ENCODE peak calls at places on chromosomes 6 and 20, in six cellular contexts. R is hypothalamus; H is stimulated activated naive B cell treated with anti-CD40 and anti-IgM and Interleukin-4, amounts not matched to agents 10 μg/mL and 1 μg/mL and 100 μg/mL, for 72 hours; L is H54; O is activated CD8-positive, alpha-beta memory T cell treated with anti-CD3 and anti-CD28 coated beads, Interleukin-2, amount 50 U/mL, for 4 hours; U is amygdala. M is an unnamed sample.

GRCh38 chr6:1621328-1621701 is 11.6 kb downstream of the FOXC1 start:
- DNase-seq in R (no peak), H (no peak), L (no peak), O (no peak), U (no peak), M (peak; percentile 57)

GRCh38 chr6:168097621-168098430 is 18.8 kb upstream of the FRMD1 start:
- DNase-seq in R (no peak), H (no peak), L (no peak), O (no peak), U (no peak), M (no peak)

GRCh38 chr6:37489697-37490336 is 9.9 kb downstream of the CCDC167 start:
- DNase-seq in R (no peak), H (no peak), L (no peak), O (peak; percentile 37), U (no peak), M (peak; percentile 66)

GRCh38 chr6:98094696-98095095 is 739.7 kb upstream of the POU3F2 start:
- DNase-seq in R (no peak), H (no peak), L (no peak), O (no peak), U (no peak), M (no peak)

GRCh38 chr20:58524814-58525213 is 9.6 kb upstream of the APCDD1L start:
- DNase-seq in R (no peak), H (no peak), L (peak; percentile 84), O (no peak), U (no peak), M (no peak)

GRCh38 chr6:37878150-37878710 is 58.7 kb downstream of the ZFAND3 start:
- DNase-seq in R (no peak), H (no peak), L (no peak), O (no peak), U (no peak), M (no peak)

GRCh38 chr20:57787151-57787968 is 77.5 kb upstream of the PMEPA1 start:
- DNase-seq in R (no peak), H (no peak), L (no peak), O (no peak), U (no peak), M (no peak)

GRCh38 chr6:167097770-167098169 is 25.1 kb upstream of the CCR6 start:
- DNase-seq in R (no peak), H (no peak), L (no peak), O (no peak), U (no peak), M (no peak)

GRCh38 chr20:10217517-10218410 is 866 bp upstream of the SNAP25 start:
- DNase-seq in R (peak; percentile 86), H (peak; percentile 51), L (peak; percentile 72), O (no peak), U (peak; percentile 42), M (peak; percentile 80)

GRCh38 chr6:20117474-20117873 is 94.8 kb downstream of the MBOAT1 start:
- DNase-seq in R (no peak), H (no peak), L (peak; percentile 13), O (no peak), U (no peak), M (peak; percentile 61)

GRCh38 chr20:47258745-47259695 is 97.5 kb downstream of the ZMYND8 start:
- DNase-seq in R (peak; percentile 47), H (peak; percentile 51), L (no peak), O (no peak), U (no peak), M (no peak)

GRCh38 chr6:5507056-5507722 is 245.9 kb downstream of the FARS2 start:
- DNase-seq in R (no peak), H (peak; percentile 53), L (no peak), O (no peak), U (no peak), M (no peak)

GRCh38 chr6:39075010-39075738 is 26.6 kb downstream of the GLP1R start:
- DNase-seq in R (no peak), H (no peak), L (no peak), O (no peak), U (no peak), M (no peak)

GRCh38 chr6:41638801-41639555 is 710 bp downstream of the MDFI start:
- DNase-seq in R (no peak), H (no peak), L (no peak), O (no peak), U (no peak), M (peak; percentile 82)

GRCh38 chr20:53671370-53671769 is 77.7 kb upstream of the ZNF217 start:
- DNase-seq in R (no peak), H (no peak), L (no peak), O (no peak), U (no peak), M (no peak)

GRCh38 chr6:5453531-5453930 is 192.2 kb downstream of the FARS2 start:
- DNase-seq in R (no peak), H (no peak), L (no peak), O (no peak), U (no peak), M (no peak)

GRCh38 chr6:144576871-144577270 is 291.7 kb downstream of the UTRN start:
- DNase-seq in R (no peak), H (no peak), L (no peak), O (no peak), U (no peak), M (no peak)

GRCh38 chr6:36506617-36507016 is 40.7 kb downstream of the STK38 start:
- DNase-seq in R (no peak), H (no peak), L (no peak), O (no peak), U (no peak), M (no peak)

GRCh38 chr20:58017237-58017969 is 211.1 kb downstream of the ANKRD60 start:
- DNase-seq in R (peak; percentile 78), H (no peak), L (peak; percentile 75), O (no peak), U (peak; percentile 42), M (no peak)

GRCh38 chr20:63533871-63534393 is 3.2 kb downstream of the PTK6 start:
- DNase-seq in R (no peak), H (peak; percentile 4), L (no peak), O (no peak), U (no peak), M (no peak)

GRCh38 chr20:1565461-1565860 is 8.0 kb upstream of the SIRPD start:
- DNase-seq in R (no peak), H (no peak), L (no peak), O (no peak), U (no peak), M (no peak)

GRCh38 chr20:61608275-61609085 is 356.4 kb downstream of the CDH4 start:
- DNase-seq in R (no peak), H (no peak), L (no peak), O (no peak), U (no peak), M (peak; percentile 62)

GRCh38 chr6:113697642-113698410 is 159.3 kb upstream of the MARCKS start:
- DNase-seq in R (no peak), H (no peak), L (peak; percentile 22), O (no peak), U (no peak), M (no peak)

GRCh38 chr6:157093555-157093954 is 229.8 kb downstream of the TMEM242 start:
- DNase-seq in R (no peak), H (no peak), L (no peak), O (no peak), U (no peak), M (no peak)

GRCh38 chr6:154605207-154605877 is 94.9 kb upstream of the CNKSR3 start:
- DNase-seq in R (no peak), H (peak; percentile 25), L (no peak), O (peak; percentile 25), U (no peak), M (no peak)

GRCh38 chr20:6768228-6769185 is 1.0 kb downstream of the BMP2 start:
- DNase-seq in R (no peak), H (no peak), L (no peak), O (no peak), U (no peak), M (peak; percentile 54)

GRCh38 chr6:48671506-48671905 is 560.5 kb upstream of the PTCHD4 start:
- DNase-seq in R (no peak), H (no peak), L (no peak), O (no peak), U (no peak), M (no peak)

GRCh38 chr6:11731423-11731822 is 47.2 kb downstream of the ADTRP start:
- DNase-seq in R (no peak), H (no peak), L (no peak), O (no peak), U (no peak), M (no peak)

GRCh38 chr6:114941078-114941477 is 598.3 kb upstream of the HS3ST5 start:
- DNase-seq in R (no peak), H (no peak), L (no peak), O (no peak), U (no peak), M (peak; percentile 49)

GRCh38 chr6:138724015-138724414 is 49.6 kb upstream of the CCDC28A start:
- DNase-seq in R (peak; percentile 18), H (no peak), L (peak; percentile 23), O (no peak), U (no peak), M (peak; percentile 23)

GRCh38 chr6:136341967-136342366 is 52.3 kb upstream of the BCLAF1 start:
- DNase-seq in R (no peak), H (no peak), L (no peak), O (no peak), U (no peak), M (no peak)